ENCODE peak calls at places on chromosomes 11 and 22, in four cellular contexts. One of them, this sample, is unnamed. For H3K4me1, the result is how much of the 10 kb centered on the place peaks cover.

GRCh38 chr11:58059011-58059358 is 28.2 kb downstream of the OR6Q1 start:
- DNase-seq in mammary epithelial cell: peak
- DNase-seq in DND-41: no peak
- DNase-seq in H9: no peak
- DNase-seq in this sample: peak

GRCh38 chr22:45225732-45226560 is 14.7 kb downstream of the KIAA0930 start:
- DNase-seq in DND-41: no peak
- DNase-seq in H9: peak
- DNase-seq in mammary epithelial cell: peak
- DNase-seq in this sample: peak

GRCh38 chr11:44221486-44221885 is 88.5 kb downstream of the ALX4 start:
- DNase-seq in H9: no peak
- DNase-seq in DND-41: no peak
- DNase-seq in mammary epithelial cell: no peak
- DNase-seq in this sample: no peak

GRCh38 chr11:44366741-44367140 is 56.8 kb upstream of the ALX4 start:
- DNase-seq in DND-41: no peak
- DNase-seq in mammary epithelial cell: no peak
- DNase-seq in H9: no peak
- DNase-seq in this sample: no peak

GRCh38 chr22:44814266-44815098 is 62.1 kb downstream of the ARHGAP8 start:
- DNase-seq in mammary epithelial cell: no peak
- DNase-seq in DND-41: no peak
- DNase-seq in H9: no peak
- DNase-seq in this sample: no peak

GRCh38 chr11:17543574-17544180 is 539 bp downstream of the USH1C start:
- DNase-seq in DND-41: no peak
- DNase-seq in mammary epithelial cell: no peak
- DNase-seq in H9: no peak
- DNase-seq in this sample: no peak

GRCh38 chr11:59965424-59965823 is 1.6 kb downstream of the OOSP4A start:
- DNase-seq in H9: no peak
- DNase-seq in mammary epithelial cell: no peak
- DNase-seq in DND-41: no peak
- DNase-seq in this sample: no peak

GRCh38 chr11:59216654-59217640 is 4.2 kb upstream of the MPEG1 start:
- DNase-seq in DND-41: peak
- DNase-seq in H9: no peak
- DNase-seq in mammary epithelial cell: peak
- DNase-seq in this sample: peak

GRCh38 chr11:119863811-119864601 is 135.0 kb upstream of the NECTIN1 start:
- DNase-seq in H9: peak
- DNase-seq in DND-41: no peak
- DNase-seq in mammary epithelial cell: no peak
- DNase-seq in this sample: no peak

GRCh38 chr11:65814960-65815565 is 18.7 kb upstream of the SNX32 start:
- DNase-seq in mammary epithelial cell: no peak
- DNase-seq in DND-41: no peak
- DNase-seq in H9: no peak
- DNase-seq in this sample: no peak

GRCh38 chr11:74989269-74989655 is 529 bp downstream of the NEU3 start:
- DNase-seq in mammary epithelial cell: peak
- DNase-seq in H9: no peak
- DNase-seq in DND-41: peak
- DNase-seq in this sample: no peak

GRCh38 chr11:122213111-122213510 is 97.1 kb upstream of the BLID start:
- DNase-seq in mammary epithelial cell: no peak
- DNase-seq in DND-41: no peak
- DNase-seq in H9: no peak
- DNase-seq in this sample: no peak

GRCh38 chr22:49950396-49950994 is 10.1 kb upstream of the PIM3 start:
- DNase-seq in H9: no peak
- DNase-seq in mammary epithelial cell: no peak
- DNase-seq in DND-41: no peak
- DNase-seq in this sample: no peak

GRCh38 chr11:73106347-73106746 is 35.8 kb downstream of the FCHSD2 start:
- DNase-seq in mammary epithelial cell: no peak
- DNase-seq in DND-41: no peak
- DNase-seq in H9: no peak
- DNase-seq in this sample: no peak

GRCh38 chr22:45918455-45919370 is 58.2 kb downstream of the WNT7B start:
- DNase-seq in mammary epithelial cell: peak
- DNase-seq in H9: no peak
- DNase-seq in DND-41: peak
- DNase-seq in this sample: no peak

GRCh38 chr11:11787305-11788066 is 54.3 kb upstream of the USP47 start:
- DNase-seq in H9: peak
- DNase-seq in mammary epithelial cell: peak
- DNase-seq in DND-41: peak
- DNase-seq in this sample: peak

GRCh38 chr11:1708716-1709115 is 11.7 kb downstream of the KRTAP5-6 start:
- DNase-seq in DND-41: no peak
- DNase-seq in H9: no peak
- DNase-seq in mammary epithelial cell: no peak
- DNase-seq in this sample: no peak

GRCh38 chr11:33828604-33829429 is 54.5 kb upstream of the FBXO3 start:
- DNase-seq in mammary epithelial cell: no peak
- DNase-seq in DND-41: no peak
- DNase-seq in H9: peak
- DNase-seq in this sample: peak

GRCh38 chr11:21301981-21302380 is 632.6 kb downstream of the NELL1 start:
- DNase-seq in DND-41: no peak
- DNase-seq in H9: no peak
- DNase-seq in mammary epithelial cell: no peak
- DNase-seq in this sample: no peak

GRCh38 chr11:106684944-106685343 is 333.3 kb downstream of the GUCY1A2 start:
- DNase-seq in mammary epithelial cell: no peak
- DNase-seq in H9: no peak
- DNase-seq in DND-41: no peak
- DNase-seq in this sample: no peak

GRCh38 chr11:19722702-19723101 is 10.1 kb downstream of the NAV2 start:
- DNase-seq in mammary epithelial cell: no peak
- DNase-seq in H9: no peak
- DNase-seq in DND-41: no peak
- DNase-seq in this sample: no peak

GRCh38 chr11:69044111-69045013 is 4.4 kb upstream of the TPCN2 start:
- DNase-seq in DND-41: peak
- DNase-seq in H9: peak
- DNase-seq in mammary epithelial cell: peak
- DNase-seq in this sample: peak

GRCh38 chr11:7749456-7749855 is 43.2 kb upstream of the OVCH2 start:
- DNase-seq in H9: no peak
- DNase-seq in mammary epithelial cell: peak
- DNase-seq in DND-41: no peak
- DNase-seq in this sample: peak

GRCh38 chr22:24185001-24185500 is 3.8 kb downstream of the SUSD2 start:
- DNase-seq in H9: no peak
- DNase-seq in DND-41: no peak
- DNase-seq in mammary epithelial cell: no peak
- DNase-seq in this sample: no peak
- H3K9ac ChIP-seq in H9: no peak
- H3K9ac ChIP-seq in DND-41: no peak
- H3K9ac ChIP-seq in mammary epithelial cell: no peak
- H3K9ac ChIP-seq in this sample: no peak

GRCh38 chr11:128476031-128476430 is 111.3 kb downstream of the ETS1 start:
- DNase-seq in mammary epithelial cell: no peak
- DNase-seq in H9: no peak
- DNase-seq in DND-41: no peak
- DNase-seq in this sample: no peak

GRCh38 chr11:128473631-128474030 is 113.7 kb downstream of the ETS1 start:
- DNase-seq in H9: no peak
- DNase-seq in DND-41: no peak
- DNase-seq in mammary epithelial cell: no peak
- DNase-seq in this sample: no peak

GRCh38 chr11:128476729-128477128 is 110.6 kb downstream of the ETS1 start:
- DNase-seq in DND-41: peak
- DNase-seq in H9: no peak
- DNase-seq in mammary epithelial cell: no peak
- DNase-seq in this sample: no peak

GRCh38 chr11:128472128-128473110 is 114.9 kb downstream of the ETS1 start:
- DNase-seq in mammary epithelial cell: peak
- DNase-seq in DND-41: no peak
- DNase-seq in H9: no peak
- DNase-seq in this sample: no peak

DNA sequence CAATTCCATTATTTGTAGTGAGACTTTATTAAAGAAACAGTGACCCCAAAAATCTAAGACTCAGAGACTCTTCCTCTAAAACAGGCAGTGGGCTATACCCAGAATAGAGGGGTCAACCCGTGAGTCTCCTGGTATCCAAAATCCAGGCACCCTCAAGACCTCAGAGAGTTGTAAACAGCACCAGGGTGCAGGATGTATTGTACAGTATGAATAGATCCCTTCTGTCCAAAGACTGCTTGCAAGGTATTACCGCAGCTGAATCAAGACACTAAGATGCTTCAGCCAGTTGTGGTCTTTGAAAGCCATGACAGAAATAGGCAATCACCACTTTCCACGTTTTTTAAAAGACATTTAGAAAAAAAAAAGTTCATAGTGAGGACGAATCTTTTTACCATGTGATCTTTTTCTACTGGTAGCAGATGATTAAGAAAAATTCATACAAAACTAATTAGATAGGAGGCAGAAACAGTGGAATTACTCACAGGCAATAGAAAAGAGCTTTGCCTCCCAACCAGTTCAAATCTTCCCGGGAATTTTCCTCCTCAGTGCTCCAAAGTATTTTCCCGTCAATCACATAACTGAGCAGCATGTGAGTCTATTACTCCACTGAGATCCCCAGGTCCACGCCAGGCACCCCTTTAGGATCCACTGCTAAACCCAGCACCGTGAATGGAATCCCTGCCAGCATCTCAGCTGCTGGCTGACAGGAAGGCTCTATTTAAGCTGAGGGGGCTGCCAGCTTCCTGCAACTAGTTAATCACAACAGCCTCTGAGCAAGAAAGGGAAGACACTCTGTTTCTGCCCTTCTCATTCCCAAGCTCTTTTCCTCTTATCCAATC is 113.1 kb downstream of the ETS1 start:
- DNase-seq in mammary epithelial cell: no peak
- DNase-seq in DND-41: peak
- DNase-seq in H9: no peak
- DNase-seq in this sample: no peak
- H3K4me1 ChIP-seq in mammary epithelial cell: under half
- H3K4me1 ChIP-seq in DND-41: half or more
- H3K4me1 ChIP-seq in H9: under half
- H3K4me1 ChIP-seq in this sample: half or more

GRCh38 chr11:393219-394033 is 583 bp upstream of the PKP3 start:
- DNase-seq in mammary epithelial cell: peak
- DNase-seq in DND-41: no peak
- DNase-seq in H9: no peak
- DNase-seq in this sample: peak
- H3K9ac ChIP-seq in mammary epithelial cell: peak
- H3K9ac ChIP-seq in DND-41: no peak
- H3K9ac ChIP-seq in H9: no peak
- H3K9ac ChIP-seq in this sample: peak

GRCh38 chr11:131894615-131895544 is 524.5 kb downstream of the NTM start:
- DNase-seq in DND-41: no peak
- DNase-seq in H9: no peak
- DNase-seq in mammary epithelial cell: peak
- DNase-seq in this sample: no peak
- H3K4me1 ChIP-seq in DND-41: under half
- H3K4me1 ChIP-seq in H9: under half
- H3K4me1 ChIP-seq in mammary epithelial cell: under half
- H3K4me1 ChIP-seq in this sample: under half

GRCh38 chr11:114562166-114562916 is 2.7 kb upstream of the NXPE1 start:
- DNase-seq in H9: no peak
- DNase-seq in mammary epithelial cell: no peak
- DNase-seq in DND-41: no peak
- DNase-seq in this sample: peak
- H3K9ac ChIP-seq in H9: no peak
- H3K9ac ChIP-seq in mammary epithelial cell: no peak
- H3K9ac ChIP-seq in DND-41: no peak
- H3K9ac ChIP-seq in this sample: no peak

GRCh38 chr11:92212530-92212929 is 12.1 kb upstream of the FAT3 start:
- DNase-seq in H9: no peak
- DNase-seq in DND-41: no peak
- DNase-seq in mammary epithelial cell: no peak
- DNase-seq in this sample: no peak

GRCh38 chr11:92222701-92223100 is 1.9 kb upstream of the FAT3 start:
- DNase-seq in H9: no peak
- DNase-seq in DND-41: no peak
- DNase-seq in mammary epithelial cell: no peak
- DNase-seq in this sample: no peak

GRCh38 chr11:92211576-92212167 is 12.9 kb upstream of the FAT3 start:
- DNase-seq in H9: peak
- DNase-seq in mammary epithelial cell: peak
- DNase-seq in DND-41: peak
- DNase-seq in this sample: peak

GRCh38 chr11:92219476-92219875 is 5.1 kb upstream of the FAT3 start:
- DNase-seq in H9: no peak
- DNase-seq in DND-41: no peak
- DNase-seq in mammary epithelial cell: no peak
- DNase-seq in this sample: no peak

GRCh38 chr11:92216789-92217188 is 7.8 kb upstream of the FAT3 start:
- DNase-seq in H9: no peak
- DNase-seq in DND-41: no peak
- DNase-seq in mammary epithelial cell: no peak
- DNase-seq in this sample: no peak
- H3K4me1 ChIP-seq in H9: under half
- H3K4me1 ChIP-seq in DND-41: under half
- H3K4me1 ChIP-seq in mammary epithelial cell: under half
- H3K4me1 ChIP-seq in this sample: under half